ENCODE peak calls at places on chromosomes 13 and 19, in ten cellular contexts. B is aorta; Q is MM.1S; Y is heart right ventricle; Z is caudate nucleus; M is hepatocyte; X is transverse colon; I is cardiac muscle cell; A is CD4-positive, CD25-positive, alpha-beta regulatory T cell; R is A549. O is an unnamed sample.

GRCh38 chr13:88086577-88086976 is 415.4 kb downstream of the SLITRK5 start:
- DNase-seq in B (no peak), Q (peak), Y (no peak), Z (no peak), M (no peak), X (no peak), I (no peak), A (no peak), R (no peak), O (no peak)

GRCh38 chr13:43246382-43246781 is 223.0 kb downstream of the DNAJC15 start:
- DNase-seq in B (no peak), Q (no peak), Y (no peak), Z (no peak), M (no peak), X (no peak), I (no peak), A (no peak), R (no peak), O (no peak)

GRCh38 chr13:110855363-110855762 is 59.5 kb downstream of the ANKRD10 start:
- DNase-seq in B (no peak), Q (peak), Y (no peak), Z (no peak), M (no peak), X (no peak), I (no peak), A (no peak), R (no peak), O (no peak)

GRCh38 chr13:114164681-114165429 is 14.2 kb upstream of the CFAP97D2 start:
- DNase-seq in B (no peak), Q (no peak), Y (no peak), Z (no peak), M (no peak), X (no peak), I (no peak), A (no peak), R (no peak), O (no peak)

GRCh38 chr19:12527034-12527836 is 24.0 kb downstream of the ZNF564 start:
- DNase-seq in B (no peak), Q (no peak), Y (no peak), Z (no peak), M (peak), X (no peak), I (peak), A (peak), R (no peak), O (no peak)

GRCh38 chr13:75061909-75062308 is 420.1 kb downstream of the TBC1D4 start:
- DNase-seq in B (no peak), Q (no peak), Y (no peak), Z (no peak), M (no peak), X (no peak), I (no peak), A (no peak), R (no peak), O (no peak)

GRCh38 chr13:28568286-28568685 is 73.4 kb upstream of the FLT1 start:
- DNase-seq in B (peak), Q (no peak), Y (peak), Z (peak), M (peak), X (peak), I (peak), A (no peak), R (no peak), O (peak)

GRCh38 chr13:110812869-110813645 is 99.6 kb downstream of the ING1 start:
- DNase-seq in B (no peak), Q (no peak), Y (no peak), Z (no peak), M (no peak), X (no peak), I (no peak), A (no peak), R (no peak), O (no peak)

GRCh38 chr13:80881495-80882482 is 540.9 kb upstream of the SPRY2 start:
- DNase-seq in B (no peak), Q (no peak), Y (no peak), Z (no peak), M (peak), X (no peak), I (peak), A (no peak), R (no peak), O (no peak)

GRCh38 chr13:109699628-109700071 is 86.7 kb downstream of the IRS2 start:
- DNase-seq in B (no peak), Q (no peak), Y (no peak), Z (no peak), M (no peak), X (no peak), I (no peak), A (no peak), R (no peak), O (no peak)

GRCh38 chr19:36665832-36666231 is 805 bp downstream of the ZNF461 start:
- DNase-seq in B (no peak), Q (no peak), Y (no peak), Z (no peak), M (no peak), X (no peak), I (no peak), A (no peak), R (no peak), O (no peak)

GRCh38 chr19:35305181-35305580 is 13.2 kb downstream of the MAG start:
- DNase-seq in B (no peak), Q (no peak), Y (no peak), Z (no peak), M (no peak), X (no peak), I (no peak), A (no peak), R (no peak), O (no peak)

GRCh38 chr19:35304036-35304435 is 12.1 kb downstream of the MAG start:
- DNase-seq in B (no peak), Q (no peak), Y (no peak), Z (no peak), M (no peak), X (no peak), I (no peak), A (no peak), R (no peak), O (no peak)

GRCh38 chr19:35309481-35310279 is 17.7 kb downstream of the MAG start:
- DNase-seq in B (no peak), Q (no peak), Y (peak), Z (no peak), M (peak), X (no peak), I (peak), A (no peak), R (no peak), O (no peak)

GRCh38 chr19:35307990-35308389 is 16.0 kb downstream of the MAG start:
- DNase-seq in B (no peak), Q (no peak), Y (no peak), Z (no peak), M (no peak), X (no peak), I (no peak), A (no peak), R (no peak), O (no peak)

GRCh38 chr19:35306473-35307246 is 14.7 kb downstream of the MAG start:
- DNase-seq in B (no peak), Q (no peak), Y (no peak), Z (no peak), M (no peak), X (no peak), I (no peak), A (no peak), R (peak), O (no peak)
- H3K27ac ChIP-seq in B (no peak), Q (no peak), Y (no peak), Z (no peak), M (no peak), X (no peak), I (no peak), A (no peak), R (no peak), O (peak)

DNA sequence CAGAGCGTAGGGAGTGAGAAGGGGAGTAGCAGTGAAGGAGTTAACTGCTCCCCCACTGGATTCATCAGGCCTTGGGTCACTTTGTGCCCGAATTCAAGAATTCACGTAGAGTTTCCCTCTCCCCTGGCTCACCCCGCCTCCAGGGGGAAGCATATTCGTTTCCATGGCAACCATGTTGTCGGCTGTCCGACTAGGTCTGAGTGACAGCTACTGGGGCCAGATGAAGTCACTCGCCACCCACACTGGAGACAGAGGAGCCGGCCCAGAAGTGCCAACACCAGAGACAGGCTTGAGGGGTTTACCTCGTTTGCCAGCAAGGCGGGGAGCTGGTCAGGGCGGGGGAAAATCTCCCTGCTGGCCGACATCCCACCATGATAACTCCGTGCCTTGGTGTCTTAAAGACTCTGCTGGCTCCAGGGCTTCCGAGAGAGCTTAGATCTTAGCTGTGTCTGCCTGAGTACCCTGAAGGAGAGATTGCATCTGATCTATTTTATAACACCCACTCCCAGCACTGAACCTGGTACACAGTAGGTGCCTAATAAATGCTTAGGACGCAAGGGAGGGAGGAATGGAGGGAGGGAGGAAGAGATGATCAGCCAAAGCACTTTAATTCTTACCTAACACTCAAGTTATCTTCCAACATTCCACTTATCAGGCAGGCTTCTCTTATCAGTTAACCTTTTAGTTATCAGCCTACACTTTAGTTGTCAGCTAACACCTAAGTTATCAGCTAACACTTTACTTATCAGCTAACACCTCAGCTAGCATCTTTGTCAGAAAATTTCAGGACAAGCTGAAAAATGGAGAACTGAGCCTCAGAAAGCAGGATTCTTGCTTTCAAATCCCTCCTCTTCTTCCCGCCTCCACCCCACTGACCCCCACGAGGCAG is 57.2 kb upstream of the ZNRF4 start:
- DNase-seq in B (no peak), Q (no peak), Y (no peak), Z (no peak), M (peak), X (no peak), I (peak), A (no peak), R (peak), O (no peak)
- H3K27ac ChIP-seq in B (no peak), Q (no peak), Y (no peak), Z (no peak), M (no peak), X (no peak), I (no peak), A (no peak), R (no peak), O (no peak)

GRCh38 chr19:47701717-47702552 is 11.3 kb upstream of the EHD2 start:
- DNase-seq in B (no peak), Q (no peak), Y (no peak), Z (no peak), M (no peak), X (no peak), I (no peak), A (no peak), R (no peak), O (no peak)

GRCh38 chr19:47702671-47703070 is 10.6 kb upstream of the EHD2 start:
- DNase-seq in B (no peak), Q (no peak), Y (no peak), Z (no peak), M (no peak), X (no peak), I (no peak), A (no peak), R (no peak), O (no peak)

GRCh38 chr19:47704656-47705055 is 8.6 kb upstream of the EHD2 start:
- DNase-seq in B (no peak), Q (no peak), Y (no peak), Z (no peak), M (no peak), X (no peak), I (no peak), A (no peak), R (no peak), O (no peak)

GRCh38 chr19:47704024-47704423 is 9.2 kb upstream of the EHD2 start:
- DNase-seq in B (no peak), Q (no peak), Y (no peak), Z (no peak), M (no peak), X (peak), I (peak), A (no peak), R (no peak), O (no peak)

DNA sequence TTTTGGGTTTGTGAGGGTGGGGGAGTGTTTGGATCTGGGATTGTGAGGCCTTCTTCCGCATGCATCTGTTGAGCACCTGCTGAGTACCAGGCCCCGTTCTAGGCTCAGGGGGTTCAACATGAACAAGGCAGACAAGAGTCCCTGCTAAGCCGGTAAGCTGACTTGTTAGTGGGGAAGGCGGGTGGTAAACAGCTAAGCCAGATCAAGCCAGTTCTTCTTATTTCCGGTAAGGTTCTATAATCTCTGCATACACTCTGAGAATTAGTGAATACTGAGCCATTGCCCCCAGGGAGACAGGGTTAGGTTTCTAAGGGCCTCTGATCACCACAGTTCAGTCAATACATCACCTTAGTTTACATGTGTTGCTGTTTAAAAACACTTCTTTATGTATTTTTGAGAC is 9.9 kb upstream of the EHD2 start:
- DNase-seq in B (no peak), Q (no peak), Y (no peak), Z (no peak), M (no peak), X (no peak), I (no peak), A (no peak), R (no peak), O (no peak)
- H3K27ac ChIP-seq in B (no peak), Q (no peak), Y (no peak), Z (no peak), M (no peak), X (peak), I (no peak), A (no peak), R (no peak), O (no peak)

GRCh38 chr19:2944403-2944774 is 382 bp downstream of the ZNF77 start:
- DNase-seq in B (no peak), Q (no peak), Y (no peak), Z (no peak), M (no peak), X (no peak), I (no peak), A (no peak), R (no peak), O (no peak)
- H3K27ac ChIP-seq in B (no peak), Q (no peak), Y (no peak), Z (no peak), M (peak), X (peak), I (no peak), A (peak), R (peak), O (peak)

GRCh38 chr19:9672893-9673292 is 2.0 kb downstream of the ZNF562 start:
- DNase-seq in B (no peak), Q (no peak), Y (no peak), Z (no peak), M (no peak), X (no peak), I (no peak), A (no peak), R (no peak), O (no peak)
- H3K27ac ChIP-seq in B (no peak), Q (no peak), Y (no peak), Z (no peak), M (no peak), X (no peak), I (no peak), A (no peak), R (no peak), O (no peak)

GRCh38 chr13:91620670-91621141 is 222.3 kb downstream of the GPC5 start:
- DNase-seq in B (no peak), Q (no peak), Y (no peak), Z (no peak), M (no peak), X (no peak), I (no peak), A (no peak), R (no peak), O (no peak)

GRCh38 chr13:91618315-91618714 is 219.9 kb downstream of the GPC5 start:
- DNase-seq in B (no peak), Q (no peak), Y (no peak), Z (no peak), M (no peak), X (no peak), I (no peak), A (no peak), R (no peak), O (no peak)

GRCh38 chr13:91623151-91623550 is 224.7 kb downstream of the GPC5 start:
- DNase-seq in B (no peak), Q (no peak), Y (no peak), Z (no peak), M (no peak), X (no peak), I (no peak), A (no peak), R (no peak), O (no peak)

DNA sequence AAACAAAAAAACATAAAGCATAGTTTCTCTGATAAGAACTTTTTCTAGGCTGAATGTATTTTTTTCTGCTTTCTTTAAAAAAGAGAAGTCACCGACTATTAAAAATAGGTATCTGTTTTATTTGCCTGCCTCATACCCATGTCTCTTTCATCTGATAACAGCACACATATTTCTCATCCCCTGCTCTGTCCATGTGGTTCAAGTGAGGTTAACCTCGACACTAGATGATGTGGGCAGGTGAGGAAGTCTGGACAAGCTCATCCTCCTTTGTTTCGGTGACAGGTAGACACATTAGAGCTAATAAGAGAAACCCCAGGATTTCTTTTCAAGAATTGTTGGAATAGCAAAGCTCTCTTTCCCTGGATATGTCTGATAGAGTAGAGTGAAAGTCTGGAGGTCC is 222.7 kb downstream of the GPC5 start:
- DNase-seq in B (no peak), Q (no peak), Y (no peak), Z (no peak), M (no peak), X (no peak), I (no peak), A (no peak), R (no peak), O (no peak)
- H3K27ac ChIP-seq in B (no peak), Q (no peak), Y (no peak), Z (no peak), M (no peak), X (no peak), I (no peak), A (no peak), R (no peak), O (no peak)

DNA sequence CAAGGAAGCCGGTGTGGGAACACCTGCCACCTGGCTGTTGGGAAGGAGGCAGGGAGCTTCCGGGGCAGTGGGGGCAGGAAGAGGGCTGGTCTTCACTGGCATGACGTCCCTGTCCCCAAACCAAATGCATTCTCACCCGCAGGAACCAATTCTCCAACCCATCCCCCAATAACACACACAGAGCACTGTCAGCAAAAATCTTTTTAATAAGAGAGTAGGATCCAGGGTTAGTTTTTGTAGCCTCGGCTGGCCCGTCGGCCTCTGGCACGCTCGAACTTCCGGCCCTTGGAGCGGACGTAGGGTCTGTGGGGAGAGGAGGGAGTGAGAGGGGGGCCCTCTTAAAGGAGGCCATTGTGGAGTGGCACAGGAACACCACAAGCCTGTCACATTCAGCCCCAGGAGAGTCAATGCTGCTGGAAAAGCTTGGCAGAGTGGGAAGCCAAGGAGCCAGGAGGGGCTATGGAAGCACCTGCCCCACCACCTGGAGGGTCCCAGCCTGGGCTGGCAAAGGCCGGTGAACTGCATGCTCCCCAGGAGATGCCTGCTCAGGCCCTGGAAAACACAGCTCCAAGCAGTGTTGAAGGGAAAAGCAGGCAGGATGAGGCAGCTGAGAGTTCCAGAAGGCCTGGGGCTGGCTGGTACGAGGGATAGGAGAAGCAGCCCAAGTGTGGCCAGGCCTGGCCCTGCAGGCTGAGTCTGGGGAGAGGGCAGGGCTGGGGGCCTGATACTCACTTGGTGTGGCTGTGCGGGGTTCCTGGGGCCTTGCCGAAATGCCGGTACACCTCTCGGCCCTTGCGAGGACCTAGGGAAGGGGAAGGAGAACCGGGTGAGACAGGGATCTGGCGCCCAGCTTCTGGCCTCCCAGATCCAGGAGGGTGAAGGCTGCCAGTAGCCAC is 517 bp upstream of the FAM83E start:
- DNase-seq in B (no peak), Q (no peak), Y (no peak), Z (no peak), M (peak), X (no peak), I (no peak), A (no peak), R (no peak), O (no peak)
- H3K27ac ChIP-seq in B (no peak), Q (no peak), Y (no peak), Z (no peak), M (peak), X (peak), I (peak), A (no peak), R (no peak), O (no peak)

GRCh38 chr19:15268192-15268927 is 36.1 kb upstream of the EPHX3 start:
- DNase-seq in B (peak), Q (no peak), Y (no peak), Z (no peak), M (no peak), X (no peak), I (no peak), A (no peak), R (no peak), O (no peak)
- H3K27ac ChIP-seq in B (no peak), Q (no peak), Y (no peak), Z (no peak), M (no peak), X (peak), I (peak), A (no peak), R (no peak), O (no peak)

DNA sequence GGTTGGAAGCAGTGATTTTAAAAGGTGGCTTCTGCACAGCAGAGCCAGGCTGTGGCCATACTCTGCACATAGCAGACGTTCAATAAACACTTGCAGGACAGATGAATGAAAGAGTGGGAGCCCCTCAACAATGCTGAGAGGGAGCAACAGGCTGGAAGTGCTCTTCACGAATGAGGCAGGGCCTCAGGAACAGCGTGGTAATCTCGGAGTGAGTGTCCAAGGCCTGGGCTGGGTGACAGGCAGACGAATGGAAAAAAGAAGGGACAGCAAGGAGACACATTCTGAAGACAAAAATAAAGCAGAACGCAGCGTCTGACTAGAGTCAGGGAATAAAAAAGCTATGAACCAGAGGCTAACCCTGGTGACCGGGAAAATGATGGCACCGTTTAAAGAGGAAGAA is 11.1 kb downstream of the GJA3 start:
- DNase-seq in B (no peak), Q (no peak), Y (no peak), Z (no peak), M (no peak), X (no peak), I (no peak), A (no peak), R (no peak), O (no peak)
- H3K27ac ChIP-seq in B (no peak), Q (no peak), Y (no peak), Z (no peak), M (no peak), X (no peak), I (peak), A (no peak), R (no peak), O (no peak)